ENCODE peak calls at places on chromosomes 13 and 19, in eight cellular contexts. L, I, U, R, Q, C, N and A are unnamed samples.

GRCh38 chr19:48424694-48425219 is 21.0 kb upstream of the GRWD1 start:
- DNase-seq in U (peak), R (no peak), N (no peak), Q (peak), L (peak), I (no peak), C (no peak), A (no peak)

GRCh38 chr13:102589291-102589822 is 7.4 kb upstream of the TPP2 start:
- DNase-seq in R (no peak), L (peak), N (no peak), Q (no peak), I (no peak), U (no peak), C (no peak), A (no peak)

GRCh38 chr13:63367522-63368198 is 1952.0 kb upstream of the PCDH20 start:
- DNase-seq in U (peak), C (no peak), Q (no peak), N (no peak), L (peak), R (no peak), I (no peak), A (no peak)

GRCh38 chr13:31968473-31968872 is 63.1 kb upstream of the FRY start:
- DNase-seq in L (peak), C (no peak), N (no peak), R (no peak), U (no peak), I (peak), Q (no peak), A (no peak)

GRCh38 chr13:92512852-92513251 is 713.8 kb upstream of the GPC6 start:
- DNase-seq in U (no peak), L (peak), R (no peak), N (no peak), Q (no peak), I (no peak), C (no peak), A (no peak)

GRCh38 chr19:18802354-18802753 is 11.2 kb upstream of the COMP start:
- DNase-seq in I (peak), U (no peak), Q (no peak), R (no peak), C (no peak), N (no peak), L (no peak), A (no peak)

GRCh38 chr19:14072535-14073231 is at the start of gene MISP3:
- DNase-seq in R (no peak), Q (no peak), L (peak), I (peak), U (peak), N (no peak), C (peak), A (peak)

GRCh38 chr13:85828094-85828684 is 29.0 kb upstream of the SLITRK6 start:
- DNase-seq in I (no peak), C (no peak), U (peak), R (no peak), N (no peak), Q (peak), L (peak), A (no peak)

GRCh38 chr13:77918391-77919261 is at the start of gene EDNRB:
- DNase-seq in U (peak), I (peak), N (no peak), R (peak), C (no peak), Q (peak), L (peak), A (peak)

GRCh38 chr19:7224205-7224833 is 69.9 kb downstream of the INSR start:
- DNase-seq in Q (no peak), L (peak), C (peak), U (peak), R (no peak), I (no peak), N (no peak), A (no peak)

GRCh38 chr19:19342086-19343015 is 21.7 kb downstream of the MAU2 start:
- DNase-seq in Q (peak), N (no peak), L (peak), I (peak), R (peak), U (peak), C (no peak), A (peak)

GRCh38 chr13:50448535-50448981 is 394.9 kb downstream of the DLEU7 start:
- DNase-seq in R (no peak), U (no peak), Q (peak), I (no peak), N (no peak), C (no peak), L (peak), A (no peak)

GRCh38 chr19:37466798-37467607 is at the start of gene ZNF569:
- DNase-seq in N (peak), R (peak), L (peak), C (peak), I (peak), U (peak), Q (peak), A (peak)

GRCh38 chr13:41458187-41458938 is 1.0 kb downstream of the RGCC start:
- DNase-seq in R (peak), Q (no peak), I (peak), U (no peak), L (peak), C (no peak), N (no peak), A (peak)

GRCh38 chr19:31597616-31598015 is 248.4 kb upstream of the TSHZ3 start:
- DNase-seq in N (no peak), U (no peak), Q (no peak), C (no peak), I (no peak), L (no peak), R (no peak), A (no peak)

GRCh38 chr19:33904681-33905080 is 108.0 kb downstream of the KCTD15 start:
- DNase-seq in Q (peak), I (no peak), U (peak), N (no peak), C (no peak), R (peak), L (peak), A (no peak)

GRCh38 chr19:5595129-5595528 is 27.4 kb upstream of the TINCR start:
- DNase-seq in N (no peak), U (no peak), I (no peak), L (no peak), C (no peak), Q (no peak), R (no peak), A (no peak)

GRCh38 chr19:11964496-11964857 is 363 bp upstream of the ZNF763 start:
- DNase-seq in Q (no peak), L (no peak), U (no peak), N (no peak), R (no peak), C (no peak), I (peak), A (peak)
- TF ChIP-seq CTCF in Q (no peak), L (peak), U (peak), N (no peak), R (no peak), C (peak), I (peak), A (no peak)

GRCh38 chr13:20174656-20175405 is 14.0 kb upstream of the GJA3 start:
- DNase-seq in I (peak), C (peak), U (peak), N (peak), Q (peak), L (peak), R (no peak), A (no peak)
- TF ChIP-seq CTCF in I (no peak), C (no peak), U (no peak), N (no peak), Q (no peak), L (no peak), R (no peak), A (no peak)

GRCh38 chr19:35414442-35414841 is 33.6 kb upstream of the FFAR2 start:
- DNase-seq in N (no peak), U (no peak), C (no peak), Q (no peak), R (no peak), L (no peak), I (no peak), A (no peak)
- TF ChIP-seq CTCF in N (no peak), U (no peak), C (no peak), Q (no peak), R (no peak), L (no peak), I (no peak), A (no peak)

GRCh38 chr19:39154626-39155100 is 29.1 kb downstream of the PAK4 start:
- DNase-seq in C (no peak), I (peak), L (no peak), N (no peak), R (no peak), Q (peak), U (no peak), A (no peak)
- TF ChIP-seq CTCF in C (no peak), I (peak), L (no peak), N (no peak), R (no peak), Q (no peak), U (no peak), A (no peak)

GRCh38 chr19:11130824-11131455 is 24.6 kb downstream of the SPC24 start:
- DNase-seq in N (peak), L (peak), U (peak), Q (peak), C (peak), I (peak), R (peak), A (peak)
- TF ChIP-seq CTCF in N (peak), L (peak), U (peak), Q (peak), C (peak), I (peak), R (peak), A (peak)

GRCh38 chr13:30855569-30855968 is 50.5 kb upstream of the MEDAG start:
- DNase-seq in N (no peak), R (no peak), C (no peak), I (no peak), L (no peak), Q (no peak), U (no peak), A (no peak)

GRCh38 chr13:30859326-30859725 is 46.7 kb upstream of the MEDAG start:
- DNase-seq in I (no peak), Q (no peak), C (no peak), R (no peak), N (no peak), U (no peak), L (peak), A (no peak)

GRCh38 chr13:30856004-30856790 is 49.9 kb upstream of the MEDAG start:
- DNase-seq in Q (no peak), C (peak), L (no peak), N (no peak), R (no peak), U (no peak), I (no peak), A (no peak)

GRCh38 chr13:30857636-30858035 is 48.4 kb upstream of the MEDAG start:
- DNase-seq in I (no peak), U (no peak), N (no peak), Q (no peak), C (no peak), R (no peak), L (no peak), A (no peak)

GRCh38 chr13:30857018-30857417 is 49.1 kb upstream of the MEDAG start:
- DNase-seq in I (no peak), C (no peak), Q (no peak), U (no peak), R (no peak), N (no peak), L (peak), A (no peak)
- TF ChIP-seq CTCF in I (no peak), C (no peak), Q (no peak), U (no peak), R (no peak), N (no peak), L (peak), A (no peak)

GRCh38 chr19:17475541-17476115 is 5.3 kb downstream of the SLC27A1 start:
- DNase-seq in U (peak), C (peak), Q (no peak), N (no peak), L (peak), I (no peak), R (no peak), A (no peak)
- TF ChIP-seq CTCF in U (no peak), C (no peak), Q (no peak), N (no peak), L (no peak), I (no peak), R (no peak), A (no peak)

GRCh38 chr13:113741101-113741731 is 17.8 kb upstream of the TMEM255B start:
- DNase-seq in C (no peak), I (no peak), N (no peak), R (no peak), U (no peak), Q (no peak), L (no peak), A (no peak)

GRCh38 chr13:113743366-113744195 is 15.4 kb upstream of the TMEM255B start:
- DNase-seq in N (no peak), U (no peak), L (no peak), R (no peak), I (peak), Q (no peak), C (no peak), A (no peak)

GRCh38 chr13:113740661-113741060 is 18.4 kb upstream of the TMEM255B start:
- DNase-seq in L (no peak), C (no peak), U (no peak), Q (no peak), I (no peak), N (no peak), R (no peak), A (no peak)

GRCh38 chr13:113742445-113743120 is 16.4 kb upstream of the TMEM255B start:
- DNase-seq in L (no peak), C (no peak), U (no peak), Q (no peak), I (peak), N (no peak), R (no peak), A (no peak)

GRCh38 chr13:113742000-113742441 is 17.0 kb upstream of the TMEM255B start:
- DNase-seq in Q (peak), U (peak), C (no peak), N (no peak), R (peak), L (peak), I (peak), A (peak)
- TF ChIP-seq CTCF in Q (no peak), U (peak), C (no peak), N (no peak), R (no peak), L (no peak), I (peak), A (no peak)

DNA sequence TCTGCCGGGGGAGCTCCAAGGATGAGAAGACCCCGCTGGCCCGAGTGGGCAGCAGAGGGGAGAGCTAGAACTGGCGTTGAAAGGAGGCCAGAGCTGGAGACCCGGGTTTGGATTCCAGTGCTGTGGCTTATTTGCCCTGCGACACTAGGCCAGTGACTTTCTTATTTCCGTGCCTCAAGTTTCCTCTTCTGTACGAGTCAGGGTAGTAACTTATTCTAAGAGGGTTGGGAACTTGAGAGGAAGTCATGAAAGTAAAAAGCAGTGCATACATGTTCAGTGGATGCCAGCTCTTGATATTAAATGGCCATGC is 670 bp downstream of the FAM32A start:
- DNase-seq in C (no peak), Q (no peak), L (no peak), R (no peak), N (no peak), U (peak), I (peak), A (no peak)
- TF ChIP-seq CTCF in C (no peak), Q (no peak), L (peak), R (no peak), N (no peak), U (peak), I (no peak), A (peak)

DNA sequence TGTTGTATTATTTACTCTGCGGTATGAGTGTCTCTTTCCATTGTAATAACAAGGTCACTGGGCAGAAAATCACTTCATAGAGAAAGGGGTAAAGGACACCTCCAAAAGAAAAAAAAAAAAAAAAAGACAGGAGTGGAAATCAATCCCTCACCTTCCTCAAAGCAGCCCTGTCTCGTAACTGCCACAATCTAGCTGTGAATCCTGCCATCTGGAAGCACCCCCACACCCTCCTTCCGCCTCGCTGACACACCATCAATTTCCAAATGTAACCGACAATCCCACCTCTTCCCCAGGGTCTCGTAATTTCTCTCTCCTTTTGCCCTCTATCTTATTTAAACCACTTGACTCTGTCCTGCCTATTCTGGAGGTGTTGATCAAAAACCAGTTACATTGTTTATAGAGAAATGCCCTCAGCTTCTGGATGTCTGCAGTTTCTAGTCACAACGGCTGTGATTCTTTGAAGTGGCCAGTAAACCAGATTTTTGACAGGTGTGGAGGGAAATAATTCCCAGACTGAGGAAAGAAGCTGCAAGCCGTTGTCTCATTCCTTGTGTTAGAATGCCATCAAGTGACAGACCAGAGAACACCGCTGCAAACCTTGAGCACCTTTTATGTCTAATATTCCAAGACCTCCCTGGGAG is 9.1 kb upstream of the POP4 start:
- DNase-seq in U (peak), Q (no peak), N (no peak), C (no peak), L (peak), R (peak), I (no peak), A (no peak)
- TF ChIP-seq CTCF in U (peak), Q (no peak), N (no peak), C (no peak), L (peak), R (no peak), I (peak), A (peak)